ENCODE peak calls at places on chromosomes 4 and X, in eight cellular contexts. H, G, F, V, B, Y, R and X are unnamed samples.

GRCh38 chrX:115448146-115448545 is 112.8 kb upstream of the PLS3 start:
- DNase-seq in H (no peak), G (no peak), F (no peak), V (no peak), B (no peak), Y (no peak), R (no peak), X (no peak)

GRCh38 chr4:6582889-6583504 is 8.0 kb downstream of the MAN2B2 start:
- DNase-seq in H (peak), G (no peak), F (no peak), V (no peak), B (peak), Y (no peak), R (no peak), X (peak)

GRCh38 chr4:950136-951020 is 18.1 kb downstream of the TMEM175 start:
- DNase-seq in H (no peak), G (no peak), F (no peak), V (no peak), B (no peak), Y (no peak), R (no peak), X (no peak)

GRCh38 chrX:119468930-119469635 is 839 bp downstream of the SLC25A5 start:
- DNase-seq in H (peak), G (peak), F (peak), V (peak), B (peak), Y (peak), R (peak), X (peak)

GRCh38 chrX:133335027-133335426 is 80.3 kb downstream of the GPC4 start:
- DNase-seq in H (peak), G (peak), F (no peak), V (peak), B (peak), Y (no peak), R (no peak), X (peak)

GRCh38 chrX:5870238-5870637 is 358.4 kb downstream of the NLGN4X start:
- DNase-seq in H (no peak), G (no peak), F (no peak), V (no peak), B (no peak), Y (no peak), R (no peak), X (no peak)

GRCh38 chr4:39657465-39657864 is 18.8 kb upstream of the SMIM14 start:
- DNase-seq in H (no peak), G (no peak), F (no peak), V (no peak), B (no peak), Y (no peak), R (no peak), X (no peak)

GRCh38 chr4:40916880-40917279 is 167.1 kb downstream of the NSUN7 start:
- DNase-seq in H (peak), G (no peak), F (peak), V (no peak), B (peak), Y (no peak), R (peak), X (no peak)

GRCh38 chrX:14872355-14872754 is 514 bp downstream of the FANCB start:
- DNase-seq in H (no peak), G (no peak), F (no peak), V (no peak), B (no peak), Y (no peak), R (no peak), X (no peak)

GRCh38 chrX:150329888-150330287 is 33.2 kb upstream of the MAMLD1 start:
- DNase-seq in H (no peak), G (no peak), F (no peak), V (no peak), B (no peak), Y (no peak), R (no peak), X (no peak)

GRCh38 chr4:158914178-158914577 is 145.4 kb downstream of the FNIP2 start:
- DNase-seq in H (no peak), G (no peak), F (no peak), V (no peak), B (no peak), Y (no peak), R (no peak), X (no peak)

GRCh38 chr4:17807446-17807845 is 3.1 kb downstream of the DCAF16 start:
- DNase-seq in H (no peak), G (no peak), F (no peak), V (no peak), B (no peak), Y (no peak), R (no peak), X (no peak)

GRCh38 chr4:183602444-183603102 is 56.4 kb downstream of the RWDD4 start:
- DNase-seq in H (no peak), G (no peak), F (no peak), V (no peak), B (no peak), Y (no peak), R (no peak), X (no peak)

GRCh38 chrX:80879916-80880315 is 70.2 kb upstream of the BRWD3 start:
- DNase-seq in H (no peak), G (no peak), F (no peak), V (no peak), B (no peak), Y (no peak), R (no peak), X (peak)

GRCh38 chr4:38574559-38575333 is 89.3 kb upstream of the KLF3 start:
- DNase-seq in H (peak), G (peak), F (no peak), V (no peak), B (no peak), Y (no peak), R (no peak), X (peak)

GRCh38 chr4:81432825-81433224 is 38.9 kb downstream of the RASGEF1B start:
- DNase-seq in H (no peak), G (no peak), F (no peak), V (no peak), B (no peak), Y (no peak), R (no peak), X (no peak)

GRCh38 chr4:42555828-42556227 is 101.1 kb downstream of the ATP8A1 start:
- DNase-seq in H (no peak), G (no peak), F (no peak), V (no peak), B (no peak), Y (no peak), R (no peak), X (no peak)

GRCh38 chr4:150261571-150261970 is 183.3 kb downstream of the DCLK2 start:
- DNase-seq in H (no peak), G (no peak), F (no peak), V (no peak), B (no peak), Y (no peak), R (no peak), X (no peak)

GRCh38 chr4:55291227-55291629 is 54.8 kb upstream of the SRD5A3 start:
- DNase-seq in H (no peak), G (no peak), F (peak), V (no peak), B (no peak), Y (no peak), R (no peak), X (no peak)

GRCh38 chr4:107034091-107034698 is 1.9 kb downstream of the DKK2 start:
- DNase-seq in H (peak), G (no peak), F (peak), V (no peak), B (no peak), Y (no peak), R (no peak), X (no peak)

GRCh38 chr4:31692407-31692940 is 972.3 kb downstream of the PCDH7 start:
- DNase-seq in H (no peak), G (no peak), F (no peak), V (no peak), B (peak), Y (no peak), R (no peak), X (no peak)

GRCh38 chrX:137565921-137566745 is at the start of gene ZIC3:
- DNase-seq in H (peak), G (no peak), F (peak), V (peak), B (no peak), Y (no peak), R (peak), X (peak)

GRCh38 chr4:48906283-48907173 is at the start of gene OCIAD2:
- DNase-seq in H (peak), G (peak), F (peak), V (peak), B (peak), Y (peak), R (peak), X (peak)

GRCh38 chrX:2237976-2238375 is 262.8 kb downstream of the DHRSX start:
- DNase-seq in H (no peak), G (no peak), F (no peak), V (no peak), B (no peak), Y (no peak), R (no peak), X (no peak)

GRCh38 chrX:555589-556220 is 74.9 kb upstream of the SHOX start:
- DNase-seq in H (no peak), G (no peak), F (no peak), V (no peak), B (no peak), Y (no peak), R (no peak), X (no peak)

GRCh38 chr4:10582059-10582686 is 102.4 kb downstream of the CLNK start:
- DNase-seq in H (peak), G (peak), F (peak), V (peak), B (peak), Y (no peak), R (no peak), X (peak)